ENCODE peak calls at places on chromosome 17, in nine cellular contexts. S, T, I, Q, N, X, A, D and W are unnamed samples.
A peak's percentile ranks its signal among the peaks of the same experiment; 100 is the strongest.

GRCh38 chr17:2093349-2093748 is 38.4 kb downstream of the HIC1 start:
- DNase-seq in T (no peak), S (no peak), Q (no peak), A (no peak), N (no peak), X (peak; percentile 78), D (no peak), I (no peak), W (no peak)

GRCh38 chr17:44333371-44333770 is 8.7 kb upstream of the SLC25A39 start:
- DNase-seq in Q (no peak), A (no peak), D (no peak), N (no peak), X (no peak), T (no peak), I (no peak), S (no peak), W (no peak)

GRCh38 chr17:81930142-81931125 is 2.9 kb upstream of the MAFG start:
- DNase-seq in X (peak; percentile 46), S (no peak), N (peak; percentile 33), T (no peak), Q (no peak), D (peak; percentile 50), I (no peak), A (peak; percentile 49), W (no peak)

GRCh38 chr17:82328994-82329507 is 4.5 kb downstream of the SECTM1 start:
- DNase-seq in I (no peak), D (peak; percentile 37), A (no peak), N (no peak), S (no peak), Q (no peak), X (no peak), T (no peak), W (no peak)

GRCh38 chr17:67280279-67280678 is 35.3 kb upstream of the HELZ start:
- DNase-seq in Q (no peak), S (peak; percentile 32), N (no peak), I (no peak), T (no peak), A (no peak), X (no peak), D (no peak), W (no peak)

GRCh38 chr17:80967404-80967872 is 24.2 kb upstream of the CHMP6 start:
- DNase-seq in I (no peak), S (no peak), Q (no peak), N (no peak), A (no peak), D (peak; percentile 47), X (no peak), T (no peak), W (no peak)

GRCh38 chr17:27858621-27859305 is 34.4 kb downstream of the LYRM9 start:
- DNase-seq in T (no peak), N (no peak), X (no peak), I (no peak), Q (no peak), D (no peak), S (no peak), A (no peak), W (no peak)

GRCh38 chr17:61064087-61064951 is 335.3 kb upstream of the TBX2 start:
- DNase-seq in X (no peak), Q (no peak), S (no peak), A (no peak), T (no peak), D (no peak), I (no peak), N (no peak), W (no peak)

GRCh38 chr17:38590988-38591758 is 14.6 kb downstream of the SRCIN1 start:
- DNase-seq in T (no peak), S (no peak), Q (no peak), D (no peak), X (peak; percentile 31), I (no peak), N (peak; percentile 24), A (no peak), W (no peak)

GRCh38 chr17:82839617-82840292 is at the start of gene ZNF750:
- DNase-seq in S (no peak), D (no peak), A (peak; percentile 21), Q (no peak), X (no peak), T (no peak), N (no peak), I (peak; percentile 77), W (no peak)

GRCh38 chr17:56985371-56986162 is 7.6 kb downstream of the SCPEP1 start:
- DNase-seq in X (no peak), N (no peak), I (no peak), S (no peak), Q (no peak), T (no peak), A (no peak), D (no peak), W (no peak)

GRCh38 chr17:75238684-75239191 is 22.7 kb downstream of the GGA3 start:
- DNase-seq in D (no peak), S (peak; percentile 51), T (peak; percentile 43), N (peak; percentile 80), X (peak; percentile 65), A (peak; percentile 71), Q (peak; percentile 37), I (no peak), W (peak; percentile 64)

GRCh38 chr17:44210342-44211192 is 8.9 kb downstream of the UBTF start:
- DNase-seq in Q (peak; percentile 84), S (peak; percentile 86), A (peak; percentile 93), T (peak; percentile 71), D (peak; percentile 93), N (peak; percentile 92), X (peak; percentile 89), I (peak; percentile 67), W (peak; percentile 92)

GRCh38 chr17:42667088-42667951 is 8.2 kb downstream of the TUBG2 start:
- DNase-seq in X (peak; percentile 88), N (no peak), T (no peak), Q (no peak), A (peak; percentile 74), D (peak; percentile 71), S (peak; percentile 36), I (peak; percentile 76), W (no peak)

GRCh38 chr17:39611441-39612112 is 3.9 kb upstream of the NEUROD2 start:
- DNase-seq in S (no peak), A (no peak), Q (no peak), I (no peak), D (no peak), T (no peak), X (no peak), N (no peak), W (no peak)

GRCh38 chr17:688100-688989 is 26.3 kb downstream of the VPS53 start:
- DNase-seq in I (no peak), D (no peak), X (no peak), Q (no peak), N (peak; percentile 56), A (no peak), S (peak; percentile 17), T (no peak), W (peak; percentile 6)

GRCh38 chr17:45851873-45852272 is 7.2 kb downstream of the SPPL2C start:
- DNase-seq in S (no peak), T (no peak), N (no peak), A (no peak), I (no peak), D (peak; percentile 3), X (no peak), Q (no peak), W (no peak)

GRCh38 chr17:31610301-31610910 is 218.9 kb downstream of the RAB11FIP4 start:
- DNase-seq in I (no peak), Q (no peak), A (no peak), D (no peak), T (no peak), X (no peak), N (no peak), S (no peak), W (no peak)

GRCh38 chr17:47803201-47803600 is 18.4 kb downstream of the OSBPL7 start:
- DNase-seq in D (peak; percentile 13), S (no peak), T (no peak), Q (no peak), A (no peak), N (no peak), I (no peak), X (no peak), W (no peak)
- H3K27ac ChIP-seq in D (no peak overlapping the region), S (no peak overlapping the region), T (no peak overlapping the region), Q (no peak overlapping the region), A (no peak overlapping the region), N (no peak overlapping the region), I (no peak overlapping the region), X (no peak overlapping the region), W (no peak overlapping the region)

GRCh38 chr17:58285422-58285810 is 4.7 kb upstream of the MPO start:
- DNase-seq in X (no peak), D (no peak), S (no peak), I (no peak), Q (no peak), N (no peak), T (no peak), A (no peak), W (no peak)
- H3K27ac ChIP-seq in X (no peak overlapping the region), D (no peak overlapping the region), S (no peak overlapping the region), I (no peak overlapping the region), Q (no peak overlapping the region), N (no peak overlapping the region), T (no peak overlapping the region), A (no peak overlapping the region), W (no peak overlapping the region)

DNA sequence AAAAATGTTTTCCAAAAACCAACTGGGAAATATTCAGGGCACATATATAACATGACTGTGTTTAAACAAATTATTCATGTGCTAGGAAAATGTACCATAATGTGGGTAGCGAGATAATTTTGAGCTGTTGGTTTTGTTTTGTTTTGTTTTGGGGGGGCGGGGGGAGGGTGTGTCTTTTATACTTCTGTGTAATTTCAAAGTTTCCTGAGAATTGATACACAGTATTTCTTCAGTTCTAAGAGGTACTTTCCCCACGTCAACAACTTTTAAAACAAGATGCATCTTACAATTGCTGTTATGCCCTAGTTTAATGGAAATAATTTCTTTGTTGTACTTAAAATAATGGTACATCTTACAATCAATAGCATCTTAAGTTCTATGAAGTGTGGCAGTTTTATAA is 99.7 kb upstream of the RPRML start:
- DNase-seq in N (no peak), T (no peak), I (no peak), Q (no peak), D (no peak), S (no peak), X (no peak), A (no peak), W (no peak)
- H3K27ac ChIP-seq in N (no peak overlapping the region), T (no peak overlapping the region), I (no peak overlapping the region), Q (no peak overlapping the region), D (no peak overlapping the region), S (no peak overlapping the region), X (no peak overlapping the region), A (no peak overlapping the region), W (no peak overlapping the region)

GRCh38 chr17:50101346-50102163 is 6.4 kb downstream of the PDK2 start:
- DNase-seq in S (peak; percentile 70), D (peak; percentile 47), N (peak; percentile 40), T (no peak), X (peak; percentile 88), Q (no peak), I (no peak), A (peak; percentile 91), W (no peak)

GRCh38 chr17:50100480-50100883 is 5.3 kb downstream of the PDK2 start:
- DNase-seq in Q (no peak), S (no peak), N (no peak), X (no peak), T (no peak), I (no peak), A (no peak), D (peak; percentile 12), W (no peak)

GRCh38 chr17:50099003-50099402 is 3.9 kb downstream of the PDK2 start:
- DNase-seq in I (no peak), N (no peak), X (peak; percentile 94), S (no peak), T (no peak), A (no peak), D (peak; percentile 22), Q (no peak), W (no peak)

GRCh38 chr17:50102164-50102991 is 7.2 kb downstream of the PDK2 start:
- DNase-seq in A (no peak), I (no peak), S (peak; percentile 81), D (peak; percentile 9), N (no peak), Q (no peak), X (peak; percentile 96), T (no peak), W (no peak)

GRCh38 chr17:50100921-50101345 is 5.8 kb downstream of the PDK2 start:
- DNase-seq in X (peak; percentile 63), D (no peak), T (no peak), N (no peak), A (no peak), S (no peak), I (no peak), Q (no peak), W (no peak)
- H3K27ac ChIP-seq in X (peak overlapping the region; percentile 80), D (no peak overlapping the region), T (no peak overlapping the region), N (no peak overlapping the region), A (peak overlapping the region; percentile 80), S (peak overlapping the region; percentile 92), I (peak overlapping the region; percentile 59), Q (no peak overlapping the region), W (no peak overlapping the region)